ENCODE peak calls at places on chromosomes 1 and 21, in six cellular contexts. I, L, Y, G, R and P are unnamed samples.
A peak's percentile ranks its signal among the peaks of the same experiment; 100 is the strongest.

GRCh38 chr1:41152622-41153044 is 89.5 kb downstream of the SCMH1 start:
- DNase-seq in I (peak; percentile 72), L (no peak), Y (no peak), G (peak; percentile 85), R (no peak), P (peak; percentile 86)

GRCh38 chr1:68081775-68082283 is 31.4 kb upstream of the DIRAS3 start:
- DNase-seq in I (no peak), L (no peak), Y (no peak), G (no peak), R (no peak), P (no peak)

GRCh38 chr1:32336963-32337675 is 1.1 kb upstream of the MARCKSL1 start:
- DNase-seq in I (no peak), L (no peak), Y (no peak), G (no peak), R (peak; percentile 52), P (no peak)

GRCh38 chr1:21579788-21580187 is 70.6 kb downstream of the ALPL start:
- DNase-seq in I (no peak), L (no peak), Y (no peak), G (peak; percentile 46), R (no peak), P (no peak)

GRCh38 chr1:76079475-76080227 is 5.1 kb downstream of the ST6GALNAC3 start:
- DNase-seq in I (no peak), L (no peak), Y (no peak), G (no peak), R (no peak), P (no peak)

GRCh38 chr1:21472861-21473260 is 32.9 kb downstream of the NBPF3 start:
- DNase-seq in I (no peak), L (no peak), Y (no peak), G (no peak), R (no peak), P (no peak)

GRCh38 chr1:81801834-81802531 is 1.2 kb downstream of the ADGRL2 start:
- DNase-seq in I (peak; percentile 28), L (no peak), Y (peak; percentile 65), G (peak; percentile 27), R (peak; percentile 38), P (no peak)

GRCh38 chr1:233790662-233791371 is 113.7 kb upstream of the SLC35F3 start:
- DNase-seq in I (peak; percentile 2), L (no peak), Y (no peak), G (peak; percentile 75), R (no peak), P (peak; percentile 12)

GRCh38 chr1:163535401-163535800 is 213.6 kb downstream of the NUF2 start:
- DNase-seq in I (no peak), L (no peak), Y (no peak), G (no peak), R (no peak), P (no peak)

GRCh38 chr1:229129306-229130027 is 141.4 kb upstream of the RAB4A start:
- DNase-seq in I (no peak), L (no peak), Y (no peak), G (no peak), R (no peak), P (no peak)

GRCh38 chr1:193700710-193701355 is 514.4 kb upstream of the B3GALT2 start:
- DNase-seq in I (peak; percentile 65), L (no peak), Y (no peak), G (peak; percentile 71), R (no peak), P (no peak)

GRCh38 chr1:6141601-6142000 is 38.5 kb downstream of the CHD5 start:
- DNase-seq in I (no peak), L (no peak), Y (no peak), G (peak; percentile 32), R (peak; percentile 1), P (no peak)

GRCh38 chr21:38787461-38788274 is 18.1 kb upstream of the ETS2 start:
- DNase-seq in I (peak; percentile 51), L (no peak), Y (peak; percentile 73), G (peak; percentile 90), R (no peak), P (peak; percentile 60)

GRCh38 chr21:17730782-17731181 is 88.4 kb downstream of the C21orf91 start:
- DNase-seq in I (no peak), L (no peak), Y (no peak), G (no peak), R (no peak), P (no peak)

GRCh38 chr1:19866758-19867157 is 15.4 kb upstream of the OTUD3 start:
- DNase-seq in I (peak; percentile 44), L (no peak), Y (no peak), G (no peak), R (no peak), P (no peak)

GRCh38 chr1:104295516-104295915 is 545.8 kb downstream of the AMY1C start:
- DNase-seq in I (no peak), L (no peak), Y (no peak), G (no peak), R (no peak), P (no peak)

GRCh38 chr1:214476229-214476957 is 75.0 kb downstream of the PTPN14 start:
- DNase-seq in I (peak; percentile 34), L (no peak), Y (no peak), G (no peak), R (no peak), P (no peak)

GRCh38 chr1:99737016-99737415 is 29.4 kb downstream of the FRRS1 start:
- DNase-seq in I (peak; percentile 73), L (no peak), Y (no peak), G (peak; percentile 74), R (no peak), P (no peak)

GRCh38 chr1:9722378-9722749 is 70.8 kb downstream of the PIK3CD start:
- DNase-seq in I (no peak), L (no peak), Y (no peak), G (no peak), R (no peak), P (no peak)
- H3K4me3 ChIP-seq in I (no peak overlapping the region), L (no peak overlapping the region), Y (no peak overlapping the region), G (no peak overlapping the region), R (no peak overlapping the region), P (no peak overlapping the region)

DNA sequence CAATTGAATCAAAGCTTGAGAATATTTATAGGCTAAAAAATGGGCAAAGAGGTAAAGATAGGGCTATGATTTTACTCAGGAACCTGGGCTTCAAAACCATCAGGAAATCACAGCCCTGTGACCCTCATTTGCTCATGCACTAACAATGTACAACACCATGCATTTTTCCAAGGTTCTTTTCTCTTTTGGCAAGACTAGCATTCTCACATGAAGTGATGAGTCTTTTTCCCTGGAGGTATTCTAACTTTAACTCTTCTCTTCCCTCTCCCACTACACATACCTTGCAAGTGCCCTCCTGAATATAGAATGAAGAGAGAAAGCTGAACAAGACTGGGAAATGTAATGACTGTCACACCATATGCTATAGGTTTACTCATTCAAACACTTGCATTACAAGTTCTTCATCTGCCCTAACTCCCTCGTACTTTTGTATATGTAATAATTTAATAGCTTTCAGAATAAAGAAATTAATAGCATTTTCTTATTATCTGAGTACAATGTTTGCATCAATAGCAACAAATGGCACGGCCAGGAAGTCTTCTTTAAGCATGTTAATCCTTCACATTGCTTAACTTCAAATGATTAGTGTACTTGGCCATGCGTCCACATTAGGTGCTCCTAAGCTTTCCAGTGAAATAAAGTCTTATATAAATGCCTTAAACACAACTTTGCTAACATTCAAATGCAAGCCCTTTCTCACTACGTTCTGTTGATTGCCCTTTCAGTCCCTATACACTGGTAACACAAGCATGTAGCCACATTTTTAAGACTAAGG is 1.8 kb downstream of the NIBAN1 start:
- DNase-seq in I (no peak), L (no peak), Y (no peak), G (no peak), R (no peak), P (peak; percentile 52)
- H3K4me3 ChIP-seq in I (no peak overlapping the region), L (no peak overlapping the region), Y (peak overlapping the region; percentile 65), G (no peak overlapping the region), R (peak overlapping the region; percentile 78), P (peak overlapping the region; percentile 64)

DNA sequence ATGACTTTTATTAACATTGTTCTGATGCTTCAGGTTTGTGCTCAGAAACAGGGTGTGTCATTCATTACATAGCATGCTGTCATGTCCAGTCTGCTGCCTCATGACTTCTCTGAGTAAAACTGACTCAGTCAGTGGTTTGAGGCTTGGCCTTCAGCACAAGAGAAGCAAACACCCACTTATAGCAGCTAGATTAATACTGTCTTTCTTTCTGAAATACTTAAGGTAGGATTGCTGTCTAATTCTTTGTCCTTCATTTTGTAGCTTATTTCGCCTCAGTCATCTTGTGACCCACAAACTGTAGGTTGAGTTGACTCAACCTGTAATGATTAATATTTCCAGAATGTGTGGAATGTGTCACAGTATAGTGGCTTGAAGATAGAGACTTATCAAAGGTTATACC is 32.9 kb downstream of the RASAL2 start:
- DNase-seq in I (peak; percentile 92), L (no peak), Y (no peak), G (peak; percentile 83), R (no peak), P (peak; percentile 83)
- H3K4me3 ChIP-seq in I (no peak overlapping the region), L (no peak overlapping the region), Y (no peak overlapping the region), G (no peak overlapping the region), R (no peak overlapping the region), P (no peak overlapping the region)

GRCh38 chr1:10050611-10051010 is 17.9 kb downstream of the UBE4B start:
- DNase-seq in I (no peak), L (no peak), Y (no peak), G (no peak), R (no peak), P (no peak)

GRCh38 chr1:10054465-10054864 is 21.7 kb downstream of the UBE4B start:
- DNase-seq in I (no peak), L (no peak), Y (no peak), G (no peak), R (no peak), P (no peak)

GRCh38 chr1:10051656-10052055 is 18.9 kb downstream of the UBE4B start:
- DNase-seq in I (no peak), L (no peak), Y (no peak), G (no peak), R (no peak), P (no peak)

GRCh38 chr1:10048601-10049000 is 15.8 kb downstream of the UBE4B start:
- DNase-seq in I (no peak), L (no peak), Y (no peak), G (no peak), R (no peak), P (no peak)

DNA sequence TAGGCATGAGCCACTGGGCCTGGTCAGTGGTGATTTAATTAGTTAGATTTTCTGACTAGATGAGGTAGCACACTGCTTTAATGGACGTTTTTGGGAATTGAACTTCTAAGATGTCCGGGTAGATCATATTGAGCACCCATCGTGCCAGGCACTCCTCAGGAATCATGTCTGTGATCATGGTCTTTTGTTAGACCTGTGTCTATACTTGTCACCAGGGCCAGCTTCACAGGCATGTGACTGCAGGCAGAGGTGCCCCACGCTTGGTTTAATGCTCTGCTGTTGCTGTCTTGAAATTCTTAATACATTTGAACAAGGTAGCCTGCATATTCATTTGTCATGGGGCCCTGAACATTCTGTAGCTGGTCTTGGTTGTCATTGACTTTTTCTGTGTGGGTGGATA is 19.6 kb downstream of the UBE4B start:
- DNase-seq in I (no peak), L (no peak), Y (no peak), G (no peak), R (no peak), P (no peak)
- H3K4me3 ChIP-seq in I (no peak overlapping the region), L (no peak overlapping the region), Y (no peak overlapping the region), G (no peak overlapping the region), R (no peak overlapping the region), P (no peak overlapping the region)